ENCODE peak calls at places on chromosomes 2 and 18, in six cellular contexts. D is endodermal cell, I is mesothelial cell of epicardium, M is astrocyte of the spinal cord, U is breast epithelium, V is BJ. E is an unnamed sample.

GRCh38 chr2:215484570-215484969 is 48.7 kb upstream of the FN1 start:
- DNase-seq in D (no peak), M (no peak), U (no peak), V (no peak), I (no peak), E (no peak)

GRCh38 chr2:67993329-67993728 is 69.5 kb downstream of the C1D start:
- DNase-seq in D (no peak), I (no peak), M (no peak), U (no peak), V (no peak), E (no peak)

GRCh38 chr2:127552336-127552735 is 16.9 kb downstream of the MYO7B start:
- DNase-seq in M (no peak), I (no peak), D (no peak), V (no peak), U (no peak), E (no peak)

GRCh38 chr2:221554769-221555510 is 17.2 kb downstream of the EPHA4 start:
- DNase-seq in I (no peak), D (peak; percentile 63), V (no peak), U (no peak), M (no peak), E (peak; percentile 40)

GRCh38 chr2:26000561-26001211 is 18.4 kb upstream of the KIF3C start:
- DNase-seq in D (no peak), M (no peak), I (no peak), V (no peak), U (no peak), E (no peak)

GRCh38 chr2:61114147-61114546 is 47.8 kb upstream of the C2orf74 start:
- DNase-seq in I (no peak), V (no peak), U (no peak), D (peak; percentile 50), M (no peak), E (no peak)

GRCh38 chr2:215904101-215904500 is 109.2 kb downstream of the MREG start:
- DNase-seq in U (no peak), D (no peak), M (peak; percentile 64), V (no peak), I (no peak), E (no peak)

GRCh38 chr2:201908901-201909300 is 102.6 kb downstream of the CDK15 start:
- DNase-seq in I (no peak), M (no peak), D (no peak), V (no peak), U (no peak), E (no peak)

GRCh38 chr2:19033240-19033639 is 325.2 kb downstream of the OSR1 start:
- DNase-seq in U (no peak), D (no peak), I (no peak), V (no peak), M (peak; percentile 11), E (no peak)

GRCh38 chr2:48734576-48735303 is 20.8 kb downstream of the LHCGR start:
- DNase-seq in M (no peak), D (no peak), U (no peak), I (no peak), V (no peak), E (no peak)

GRCh38 chr2:183284606-183285005 is 160.4 kb downstream of the NUP35 start:
- DNase-seq in D (no peak), U (no peak), M (peak; percentile 69), I (no peak), V (peak; percentile 13), E (no peak)

GRCh38 chr2:150169230-150169629 is 318.2 kb downstream of the RND3 start:
- DNase-seq in D (no peak), M (peak; percentile 64), V (no peak), U (no peak), I (no peak), E (no peak)

GRCh38 chr2:238790877-238791276 is 57.0 kb upstream of the TWIST2 start:
- DNase-seq in D (peak; percentile 20), M (no peak), V (peak; percentile 25), U (no peak), I (no peak), E (no peak)

GRCh38 chr2:27681844-27682243 is 18.2 kb downstream of the SLC4A1AP start:
- DNase-seq in V (peak; percentile 15), D (no peak), M (peak; percentile 62), U (no peak), I (no peak), E (no peak)

GRCh38 chr2:9740382-9741040 is 102.8 kb upstream of the TAF1B start:
- DNase-seq in M (no peak), D (no peak), U (no peak), I (no peak), V (no peak), E (no peak)

GRCh38 chr2:112614201-112614840 is 29.9 kb downstream of the CHCHD5 start:
- DNase-seq in D (peak; percentile 86), V (no peak), U (no peak), I (no peak), M (no peak), E (peak; percentile 50)

GRCh38 chr2:240298803-240299709 is 136.4 kb upstream of the GPC1 start:
- DNase-seq in V (no peak), U (peak; percentile 36), M (no peak), D (no peak), I (no peak), E (no peak)

GRCh38 chr2:75667884-75668283 is 21.3 kb downstream of the MRPL19 start:
- DNase-seq in D (no peak), I (no peak), M (peak; percentile 5), V (no peak), U (no peak), E (no peak)

GRCh38 chr2:9991829-9992273 is 40.4 kb downstream of the GRHL1 start:
- DNase-seq in V (no peak), I (no peak), D (no peak), M (no peak), U (no peak), E (no peak)

GRCh38 chr2:15584767-15585469 is 6.8 kb upstream of the DDX1 start:
- DNase-seq in I (no peak), D (no peak), M (no peak), U (no peak), V (no peak), E (no peak)

DNA sequence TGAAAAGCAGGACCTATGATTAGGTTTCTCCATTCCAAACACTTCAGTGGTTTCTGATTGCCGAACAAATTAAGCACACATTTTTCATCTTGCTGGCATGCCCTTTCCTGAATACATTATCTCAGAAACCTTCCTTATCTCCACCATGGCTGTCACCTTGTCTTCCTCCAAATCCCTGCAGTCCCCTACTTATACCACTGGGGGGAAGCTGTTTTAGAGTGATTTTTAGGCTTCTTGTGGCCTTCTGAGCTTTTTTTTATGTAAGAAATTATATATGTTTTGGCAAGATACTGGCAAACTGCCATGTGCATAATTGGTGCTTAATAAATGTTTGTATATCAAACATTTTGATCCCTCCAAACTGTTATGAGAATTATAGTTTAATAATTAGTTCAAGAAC is 229.2 kb downstream of the MYT1L start:
- DNase-seq in V (no peak), M (no peak), D (no peak), U (no peak), I (no peak), E (no peak)
- TF ChIP-seq CTCF in V (peak; percentile 12), M (peak; percentile 43), D (peak; percentile 78), U (no peak), I (peak; percentile 49), E (peak; percentile 75)

GRCh38 chr2:11743531-11743815 is 3.0 kb upstream of the LPIN1 start:
- DNase-seq in V (no peak), I (no peak), M (no peak), D (no peak), U (no peak), E (no peak)

GRCh38 chr2:11742317-11742701 is 4.1 kb upstream of the LPIN1 start:
- DNase-seq in U (no peak), M (no peak), V (no peak), I (no peak), D (no peak), E (no peak)

GRCh38 chr2:11744631-11745394 is 1.6 kb upstream of the LPIN1 start:
- DNase-seq in U (no peak), V (no peak), I (no peak), M (peak; percentile 53), D (peak; percentile 85), E (peak; percentile 43)

GRCh38 chr2:11742702-11743530 is 3.5 kb upstream of the LPIN1 start:
- DNase-seq in V (no peak), I (no peak), U (no peak), M (no peak), D (no peak), E (no peak)

DNA sequence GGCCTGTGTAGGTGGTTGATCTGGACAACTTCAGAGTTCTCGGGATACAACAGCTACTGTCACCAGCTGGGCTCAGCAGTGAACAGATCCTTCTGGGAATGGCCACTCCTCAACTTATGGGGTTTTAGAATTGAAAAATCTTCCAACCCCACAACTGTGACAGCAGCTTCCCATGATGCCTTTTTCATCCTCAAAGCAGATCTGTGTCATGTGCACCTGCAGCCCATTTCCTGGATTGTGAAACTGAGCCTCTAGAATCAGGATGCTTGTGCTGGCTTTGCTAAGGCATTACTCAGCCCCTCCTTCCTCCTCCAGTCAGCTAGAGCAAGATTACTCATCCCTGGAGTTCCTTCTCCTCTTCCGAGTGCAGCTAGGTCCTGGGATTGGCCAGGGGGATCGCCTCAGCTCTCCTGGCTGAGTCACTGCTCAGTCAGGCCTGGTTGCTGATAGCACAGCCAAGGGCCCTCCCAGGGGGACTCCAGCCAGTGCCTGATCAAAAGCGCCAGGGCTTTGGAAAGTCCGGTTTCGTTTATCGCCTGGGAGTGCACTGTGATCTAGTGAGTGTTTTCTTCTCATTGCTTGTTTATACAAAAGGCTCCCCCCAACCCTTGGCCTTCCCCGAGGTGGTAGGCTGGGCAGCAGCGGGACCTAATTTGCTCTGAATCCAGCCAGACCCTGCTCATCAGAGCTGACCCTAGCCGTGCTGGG is 2.4 kb upstream of the LPIN1 start:
- DNase-seq in D (peak; percentile 96), M (peak; percentile 99), V (peak; percentile 97), I (peak; percentile 78), U (peak; percentile 75), E (peak; percentile 89)
- TF ChIP-seq CTCF in D (no peak), M (no peak), V (no peak), I (no peak), U (no peak), E (no peak)

GRCh38 chr18:70047931-70048603 is 100.4 kb upstream of the CD226 start:
- DNase-seq in U (no peak), V (peak; percentile 19), D (no peak), M (peak; percentile 47), I (no peak), E (no peak)

GRCh38 chr18:70046207-70046606 is 98.5 kb upstream of the CD226 start:
- DNase-seq in D (no peak), U (no peak), M (no peak), V (no peak), I (no peak), E (no peak)

GRCh38 chr18:70041459-70042020 is 93.9 kb upstream of the CD226 start:
- DNase-seq in U (no peak), M (no peak), I (no peak), D (no peak), V (no peak), E (no peak)

GRCh38 chr18:70044626-70045025 is 97.0 kb upstream of the CD226 start:
- DNase-seq in U (no peak), D (no peak), V (peak; percentile 97), I (no peak), M (peak; percentile 90), E (no peak)

GRCh38 chr18:70046796-70047195 is 99.1 kb upstream of the CD226 start:
- DNase-seq in V (no peak), M (no peak), D (no peak), U (no peak), I (no peak), E (no peak)
- TF ChIP-seq CTCF in V (no peak), M (no peak), D (no peak), U (no peak), I (no peak), E (no peak)

GRCh38 chr2:42132066-42132965 is 36.8 kb upstream of the EML4 start:
- DNase-seq in I (no peak), V (peak; percentile 94), M (peak; percentile 94), D (peak; percentile 43), U (no peak), E (no peak)
- TF ChIP-seq CTCF in I (no peak), V (no peak), M (no peak), D (no peak), U (no peak), E (no peak)

GRCh38 chr2:45640575-45640974 is 10.9 kb upstream of the PRKCE start:
- DNase-seq in I (no peak), V (no peak), M (no peak), U (no peak), D (no peak), E (no peak)
- TF ChIP-seq CTCF in I (no peak), V (no peak), M (no peak), U (no peak), D (no peak), E (no peak)

E was measured in glutamatergic neuron.